ENCODE peak calls at places on chromosome 9, in nine cellular contexts. Y, W, P, M, H, F, Q, X and D are unnamed samples.
A peak's percentile ranks its signal among the peaks of the same experiment; 100 is the strongest.

GRCh38 chr9:3865373-3865772 is 339.6 kb upstream of the RFX3 start:
- DNase-seq in X (no peak), F (peak; percentile 26), Y (no peak), Q (no peak), M (no peak), P (no peak), W (no peak), H (no peak), D (no peak)

GRCh38 chr9:79471577-79472543 is 99.9 kb upstream of the TLE4 start:
- DNase-seq in M (no peak), F (peak; percentile 65), P (peak; percentile 23), X (no peak), H (no peak), Q (peak; percentile 54), Y (peak; percentile 18), W (no peak), D (no peak)

GRCh38 chr9:8677725-8678124 is 878.1 kb upstream of the DMAC1 start:
- DNase-seq in F (no peak), W (no peak), P (no peak), X (no peak), Q (no peak), H (no peak), M (no peak), Y (no peak), D (no peak)

GRCh38 chr9:72485821-72486605 is 35.4 kb upstream of the TMC1 start:
- DNase-seq in P (no peak), X (no peak), Q (no peak), Y (no peak), W (no peak), F (no peak), M (no peak), H (no peak), D (no peak)

GRCh38 chr9:134544388-134545212 is 97.0 kb upstream of the COL5A1 start:
- DNase-seq in X (no peak), Q (peak; percentile 52), H (peak; percentile 39), M (no peak), P (peak; percentile 33), Y (no peak), F (peak; percentile 40), W (no peak), D (no peak)

GRCh38 chr9:22079873-22080341 is 70.8 kb upstream of the CDKN2B start:
- DNase-seq in F (no peak), M (no peak), X (peak; percentile 32), Q (peak; percentile 29), Y (no peak), P (no peak), H (no peak), W (no peak), D (no peak)

GRCh38 chr9:107690026-107690425 is 200.5 kb upstream of the KLF4 start:
- DNase-seq in X (no peak), Q (no peak), Y (no peak), W (no peak), H (no peak), M (no peak), P (no peak), F (no peak), D (no peak)

GRCh38 chr9:12426198-12426864 is 266.9 kb upstream of the TYRP1 start:
- DNase-seq in F (peak; percentile 38), M (no peak), P (no peak), Q (no peak), Y (no peak), X (peak; percentile 2), H (no peak), W (no peak), D (no peak)

GRCh38 chr9:5718296-5719032 is 89.6 kb downstream of the RIC1 start:
- DNase-seq in F (no peak), W (no peak), P (no peak), M (no peak), Q (no peak), H (no peak), X (no peak), Y (no peak), D (no peak)

GRCh38 chr9:13284011-13284410 is 4.5 kb upstream of the MPDZ start:
- DNase-seq in W (no peak), X (no peak), P (no peak), Y (no peak), H (no peak), M (no peak), F (no peak), Q (no peak), D (no peak)

GRCh38 chr9:112041536-112042243 is 133.4 kb downstream of the SUSD1 start:
- DNase-seq in F (peak; percentile 95), Q (peak; percentile 24), W (no peak), Y (no peak), M (no peak), P (no peak), H (no peak), X (no peak), D (no peak)

GRCh38 chr9:2313512-2313911 is 298.4 kb downstream of the SMARCA2 start:
- DNase-seq in Q (no peak), M (no peak), F (no peak), H (no peak), X (no peak), P (no peak), W (no peak), Y (no peak), D (no peak)

GRCh38 chr9:92001244-92001643 is 51.2 kb upstream of the ROR2 start:
- DNase-seq in Y (no peak), F (peak; percentile 21), P (no peak), H (no peak), M (no peak), W (no peak), X (no peak), Q (no peak), D (no peak)

GRCh38 chr9:104300125-104300524 is 203.9 kb upstream of the OR13F1 start:
- DNase-seq in Y (no peak), P (no peak), Q (no peak), W (no peak), F (no peak), H (no peak), X (no peak), M (no peak), D (no peak)

GRCh38 chr9:9719373-9720112 is 893.3 kb downstream of the PTPRD start:
- DNase-seq in W (no peak), X (no peak), P (no peak), Q (no peak), F (no peak), M (no peak), Y (no peak), H (no peak), D (no peak)

GRCh38 chr9:12884736-12885395 is 110.0 kb downstream of the LURAP1L start:
- DNase-seq in M (no peak), H (no peak), Y (no peak), X (no peak), W (no peak), Q (no peak), P (no peak), F (peak; percentile 84), D (no peak)

GRCh38 chr9:130770679-130771442 is 64.2 kb upstream of the ABL1 start:
- DNase-seq in Y (no peak), F (peak; percentile 76), P (no peak), X (peak; percentile 63), M (no peak), Q (no peak), H (no peak), W (peak; percentile 97), D (no peak)

GRCh38 chr9:131690950-131691573 is 48.8 kb downstream of the RAPGEF1 start:
- DNase-seq in F (no peak), H (no peak), P (no peak), W (no peak), Q (no peak), X (no peak), Y (no peak), M (no peak), D (no peak)

DNA sequence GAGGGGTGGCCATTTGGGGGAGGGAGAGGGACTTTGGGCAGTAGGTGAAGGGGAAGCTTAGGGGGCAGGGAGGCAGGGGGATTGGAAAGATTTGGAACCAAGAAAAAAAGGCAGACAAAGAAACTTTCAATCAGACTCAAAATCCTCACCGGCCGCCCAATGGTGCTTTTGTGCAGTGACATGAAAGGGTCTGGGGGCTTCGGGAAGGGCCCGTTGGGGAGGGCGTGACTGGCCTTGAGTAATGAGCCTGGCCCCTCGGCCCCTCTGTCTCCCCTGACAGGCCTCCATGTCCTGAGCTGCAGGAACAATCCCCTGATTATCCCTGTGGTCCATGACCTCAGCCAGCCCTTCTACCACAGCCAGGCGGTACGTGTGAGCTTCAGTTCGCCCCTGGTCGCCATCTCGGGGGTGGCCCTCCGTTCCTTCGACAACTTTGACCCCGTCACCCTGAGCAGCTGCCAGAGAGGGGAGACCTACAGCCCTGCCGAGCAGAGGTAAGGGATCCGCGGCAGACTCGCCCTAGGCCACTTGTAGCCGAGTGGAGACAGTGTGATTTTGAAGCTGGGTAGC is 181.1 kb downstream of the PAPPA start:
- DNase-seq in X (no peak), P (no peak), Q (no peak), H (peak; percentile 44), F (no peak), Y (no peak), W (no peak), M (no peak), D (no peak)
- TF ChIP-seq CTCF in X (no peak), P (no peak), Q (no peak), H (no peak), F (no peak), Y (no peak), W (no peak), M (no peak), D (no peak)

GRCh38 chr9:137444106-137444790 is 3.1 kb upstream of the ENTPD8 start:
- DNase-seq in P (no peak), X (no peak), W (no peak), Y (no peak), Q (no peak), H (no peak), M (no peak), F (no peak), D (no peak)
- TF ChIP-seq CTCF in P (no peak), X (no peak), W (peak; percentile 19), Y (no peak), Q (no peak), H (no peak), M (no peak), F (no peak), D (no peak)

DNA sequence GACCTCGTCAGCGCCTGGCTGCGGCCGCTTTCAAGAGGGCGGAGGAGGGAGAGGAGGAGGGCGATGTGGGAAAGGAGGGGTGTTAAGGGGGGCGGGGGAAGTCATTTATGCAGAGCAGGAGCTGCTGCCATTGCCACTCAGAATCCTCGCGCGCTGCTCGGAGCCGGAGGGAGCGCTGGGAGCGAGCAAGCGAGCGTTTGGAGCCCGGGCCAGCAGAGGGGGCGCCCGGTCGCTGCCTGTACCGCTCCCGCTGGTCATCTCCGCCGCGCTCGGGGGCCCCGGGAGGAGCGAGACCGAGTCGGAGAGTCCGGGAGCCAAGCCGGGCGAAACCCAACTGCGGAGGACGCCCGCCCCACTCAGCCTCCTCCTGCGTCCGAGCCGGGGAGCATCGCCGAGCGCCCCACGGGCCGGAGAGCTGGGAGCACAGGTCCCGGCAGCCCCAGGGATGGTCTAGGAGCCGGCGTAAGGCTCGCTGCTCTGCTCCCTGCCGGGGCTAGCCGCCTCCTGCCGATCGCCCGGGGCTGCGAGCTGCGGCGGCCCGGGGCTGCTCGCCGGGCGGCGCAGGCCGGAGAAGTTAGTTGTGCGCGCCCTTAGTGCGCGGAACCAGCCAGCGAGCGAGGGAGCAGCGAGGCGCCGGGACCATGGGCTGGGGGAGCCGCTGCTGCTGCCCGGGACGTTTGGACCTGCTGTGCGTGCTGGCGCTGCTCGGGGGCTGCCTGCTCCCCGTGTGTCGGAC is at the start of gene PCSK5:
- DNase-seq in H (peak; percentile 76), Q (peak; percentile 91), M (peak; percentile 71), W (peak; percentile 47), P (peak; percentile 88), F (peak; percentile 85), Y (peak; percentile 63), X (peak; percentile 77), D (peak; percentile 19)
- TF ChIP-seq CTCF in H (peak; percentile 45), Q (peak; percentile 27), M (no peak), W (no peak), P (peak; percentile 50), F (no peak), Y (peak; percentile 48), X (no peak), D (no peak)

GRCh38 chr9:123349691-123350480 is 6.1 kb upstream of the CRB2 start:
- DNase-seq in Q (no peak), F (peak; percentile 65), X (peak; percentile 88), P (no peak), Y (peak; percentile 49), H (peak; percentile 79), W (peak; percentile 87), M (peak; percentile 45), D (peak; percentile 56)
- TF ChIP-seq CTCF in Q (peak; percentile 86), F (peak; percentile 95), X (peak; percentile 89), P (no peak), Y (peak; percentile 94), H (peak; percentile 98), W (peak; percentile 93), M (peak; percentile 95), D (no peak)